ENCODE peak calls at places on chromosomes 5 and 9, in nine cellular contexts. Z is NB4; G is astrocyte of the spinal cord; O is fibroblast of lung; H is CD4-positive, alpha-beta T cell; Q is body of pancreas; X is GM23338; Y is GM13976; E is WTC11. I is an unnamed sample.

GRCh38 chr5:122099060-122099790 is 21.2 kb upstream of the LOX start:
- DNase-seq in Z (no peak), X (no peak), Q (no peak), G (peak), Y (no peak), H (no peak), E (no peak), O (peak), I (peak)

GRCh38 chr5:67192719-67193464 is 3.7 kb downstream of the CD180 start:
- DNase-seq in Y (no peak), G (no peak), Q (no peak), X (no peak), E (no peak), O (peak), Z (peak), H (no peak), I (no peak)

GRCh38 chr5:141656396-141656795 is 5.2 kb upstream of the FCHSD1 start:
- DNase-seq in X (no peak), Y (no peak), E (no peak), G (no peak), Z (no peak), Q (no peak), H (no peak), O (no peak), I (no peak)

GRCh38 chr9:29230931-29231330 is 1657.7 kb upstream of the C9orf72 start:
- DNase-seq in O (no peak), Y (no peak), Q (no peak), X (no peak), Z (no peak), H (no peak), E (no peak), G (no peak), I (no peak)

GRCh38 chr5:2299388-2300220 is 416.9 kb upstream of the IRX4 start:
- DNase-seq in X (no peak), Z (no peak), E (peak), O (no peak), G (no peak), Y (no peak), H (no peak), Q (no peak), I (no peak)

GRCh38 chr5:110354896-110355295 is 371.6 kb downstream of the TMEM232 start:
- DNase-seq in Z (no peak), Y (no peak), G (no peak), Q (no peak), H (no peak), X (no peak), O (no peak), E (no peak), I (no peak)

GRCh38 chr5:93995126-93995621 is 253.8 kb upstream of the POU5F2 start:
- DNase-seq in E (no peak), G (peak), H (no peak), Q (no peak), Y (no peak), X (no peak), Z (no peak), O (peak), I (peak)

GRCh38 chr5:176739461-176740051 is 70.8 kb upstream of the UNC5A start:
- DNase-seq in Q (no peak), Y (no peak), G (no peak), Z (no peak), E (no peak), H (no peak), O (no peak), X (peak), I (no peak)

GRCh38 chr9:135335691-135336181 is 143.8 kb upstream of the PPP1R26 start:
- DNase-seq in X (no peak), Y (no peak), G (no peak), Q (no peak), Z (no peak), H (no peak), O (no peak), E (peak), I (no peak)

GRCh38 chr5:135426102-135427082 is 20.8 kb downstream of the DCANP1 start:
- DNase-seq in Y (peak), H (no peak), Q (no peak), Z (peak), O (peak), G (peak), X (peak), E (no peak), I (peak)

GRCh38 chr5:93359296-93359957 is 221.6 kb downstream of the NR2F1-AS1 start:
- DNase-seq in O (peak), E (no peak), X (no peak), Q (peak), G (peak), Y (no peak), H (no peak), Z (no peak), I (peak)

GRCh38 chr9:3916420-3916819 is 383.4 kb downstream of the GLIS3 start:
- DNase-seq in O (no peak), Y (no peak), H (no peak), Q (no peak), G (no peak), E (no peak), X (no peak), Z (no peak), I (no peak)

GRCh38 chr5:131563434-131564228 is 71.4 kb downstream of the RAPGEF6 start:
- DNase-seq in Q (no peak), O (no peak), X (peak), G (no peak), Z (peak), H (no peak), E (no peak), Y (no peak), I (no peak)

GRCh38 chr9:75186767-75187380 is 98.6 kb downstream of the OSTF1 start:
- DNase-seq in E (no peak), X (peak), H (no peak), Q (no peak), G (peak), Y (peak), Z (peak), O (peak), I (peak)

GRCh38 chr9:105643795-105644194 is 18.5 kb upstream of the TAL2 start:
- DNase-seq in Q (no peak), X (no peak), O (no peak), E (no peak), Y (no peak), G (no peak), Z (no peak), H (no peak), I (no peak)

GRCh38 chr9:87678650-87679355 is 47.1 kb upstream of the CTSL start:
- DNase-seq in G (peak), Y (peak), Q (peak), H (peak), E (peak), X (peak), O (peak), Z (peak), I (peak)

GRCh38 chr9:93020785-93021670 is 37.5 kb upstream of the SUSD3 start:
- DNase-seq in Q (no peak), Y (no peak), H (peak), Z (peak), E (no peak), O (no peak), G (peak), X (no peak), I (no peak)

GRCh38 chr5:163509288-163510040 is 4.0 kb downstream of the MAT2B start:
- DNase-seq in O (peak), X (peak), Q (no peak), E (no peak), Y (no peak), G (peak), Z (no peak), H (no peak), I (peak)

GRCh38 chr5:150505816-150506215 is 2.1 kb upstream of the NDST1 start:
- DNase-seq in O (no peak), X (no peak), G (no peak), Z (no peak), Y (no peak), E (no peak), H (no peak), Q (no peak), I (no peak)

GRCh38 chr5:61228691-61229280 is 66.5 kb upstream of the SMIM15 start:
- DNase-seq in G (peak), Q (peak), H (no peak), X (no peak), Z (peak), O (peak), Y (peak), E (no peak), I (no peak)

GRCh38 chr5:139253115-139253514 is 40.4 kb upstream of the MATR3 start:
- DNase-seq in E (no peak), X (no peak), H (no peak), Z (no peak), Y (no peak), G (no peak), Q (no peak), O (no peak), I (no peak)

GRCh38 chr5:71569748-71570509 is 17.2 kb upstream of the MCCC2 start:
- DNase-seq in Y (no peak), O (no peak), G (no peak), Q (no peak), H (no peak), Z (no peak), X (no peak), E (no peak), I (no peak)

GRCh38 chr9:34493972-34494535 is 28.7 kb downstream of the ENHO start:
- DNase-seq in X (peak), Z (peak), E (peak), Y (no peak), Q (peak), H (peak), G (peak), O (peak), I (peak)

GRCh38 chr5:14429102-14429501 is 152.5 kb upstream of the OTULINL start:
- DNase-seq in H (no peak), Z (no peak), Y (no peak), X (no peak), G (no peak), E (no peak), Q (no peak), O (no peak), I (no peak)

GRCh38 chr5:93741136-93741811 is at the start of gene POU5F2:
- DNase-seq in O (no peak), G (no peak), Y (no peak), Z (no peak), X (peak), E (peak), H (no peak), Q (no peak), I (no peak)

GRCh38 chr5:177473461-177473991 is at the start of gene DBN1:
- DNase-seq in Z (peak), E (peak), H (no peak), Q (peak), X (peak), O (no peak), G (peak), Y (peak), I (no peak)

GRCh38 chr5:53069626-53070025 is 39.9 kb downstream of the MOCS2 start:
- DNase-seq in G (peak), E (no peak), H (no peak), X (no peak), Q (no peak), Z (no peak), O (peak), Y (no peak), I (peak)

GRCh38 chr5:79771387-79771786 is 81.8 kb downstream of the CMYA5 start:
- DNase-seq in Y (no peak), H (no peak), X (no peak), Z (no peak), G (peak), Q (no peak), O (peak), E (no peak), I (peak)

GRCh38 chr5:28750236-28750635 is 1711.8 kb upstream of the CDH9 start:
- DNase-seq in E (no peak), Z (no peak), Y (no peak), Q (no peak), H (no peak), O (no peak), X (no peak), G (peak), I (no peak)

GRCh38 chr5:141757402-141757801 is 75.4 kb upstream of the ARAP3 start:
- DNase-seq in Z (no peak), H (no peak), O (peak), X (peak), E (peak), Y (no peak), G (no peak), Q (peak), I (peak)

GRCh38 chr5:95007953-95008596 is 276.8 kb downstream of the MCTP1 start:
- DNase-seq in Y (no peak), E (no peak), G (no peak), Z (no peak), O (no peak), H (no peak), X (no peak), Q (no peak), I (no peak)

GRCh38 chr9:38062498-38063362 is 6.3 kb downstream of the SHB start:
- DNase-seq in G (peak), X (no peak), Z (no peak), H (no peak), Y (no peak), E (no peak), Q (no peak), O (peak), I (peak)

GRCh38 chr9:93297659-93298497 is 113.9 kb downstream of the WNK2 start:
- DNase-seq in E (peak), Y (peak), Z (no peak), Q (peak), O (no peak), H (no peak), G (no peak), X (peak), I (no peak)

GRCh38 chr9:124754289-124754688 is 16.8 kb downstream of the NR6A1 start:
- DNase-seq in Q (no peak), E (no peak), G (peak), Z (peak), O (peak), Y (no peak), X (no peak), H (no peak), I (peak)
- TF ChIP-seq CTCF in Q (peak), E (no peak), G (peak), Z (peak), O (peak), Y (peak), X (peak), H (no peak), I (peak)

GRCh38 chr5:158722940-158723339 is 376.8 kb downstream of the EBF1 start:
- DNase-seq in E (peak), Y (no peak), H (no peak), Q (no peak), Z (peak), O (no peak), G (no peak), X (peak), I (no peak)

GRCh38 chr5:158727771-158728311 is 371.9 kb downstream of the EBF1 start:
- DNase-seq in Z (no peak), X (no peak), G (no peak), H (no peak), Y (no peak), Q (peak), E (no peak), O (no peak), I (no peak)

GRCh38 chr5:158727108-158727507 is 372.6 kb downstream of the EBF1 start:
- DNase-seq in Y (no peak), E (no peak), X (no peak), Z (no peak), G (no peak), H (no peak), O (no peak), Q (no peak), I (no peak)

GRCh38 chr5:158720316-158720715 is 379.4 kb downstream of the EBF1 start:
- DNase-seq in Z (no peak), G (no peak), O (no peak), Y (no peak), H (no peak), Q (no peak), X (no peak), E (no peak), I (no peak)

DNA sequence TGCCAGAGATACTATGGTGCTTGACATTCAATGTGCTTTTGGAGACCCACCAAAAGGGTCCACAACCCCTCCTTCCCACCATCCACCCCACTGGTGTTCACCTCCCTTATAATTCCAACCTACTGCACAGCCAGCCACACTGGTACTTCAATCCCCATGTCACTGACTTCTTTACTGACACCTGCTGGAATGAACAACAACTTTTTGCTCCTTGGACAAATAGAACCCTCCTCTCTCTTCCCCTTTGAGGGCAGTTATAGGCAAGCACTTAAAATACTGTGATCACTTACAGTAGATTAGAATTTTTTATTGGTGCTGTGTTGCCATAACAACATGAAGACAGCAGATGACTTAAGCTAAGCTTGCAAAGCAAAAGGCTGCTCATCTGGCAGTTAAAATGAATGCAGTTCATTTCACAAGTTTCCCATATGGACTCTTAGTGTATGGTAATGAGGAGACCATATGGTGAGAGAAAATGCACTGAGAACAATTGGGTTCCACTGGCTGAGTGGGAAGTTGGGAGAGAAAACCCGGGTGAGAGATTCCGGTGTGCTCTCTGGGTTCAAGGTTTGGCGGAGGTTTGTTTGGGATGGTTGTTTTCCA is 374.4 kb downstream of the EBF1 start:
- DNase-seq in O (peak), G (no peak), X (no peak), Q (no peak), E (no peak), Y (no peak), Z (peak), H (no peak), I (no peak)
- TF ChIP-seq CTCF in O (no peak), G (no peak), X (peak), Q (no peak), E (no peak), Y (peak), Z (no peak), H (no peak), I (no peak)

GRCh38 chr5:157306690-157307089 is 40.8 kb downstream of the CYFIP2 start:
- DNase-seq in G (no peak), E (no peak), O (no peak), Q (no peak), Y (no peak), Z (no peak), H (peak), X (no peak), I (no peak)

GRCh38 chr5:157306092-157306491 is 40.2 kb downstream of the CYFIP2 start:
- DNase-seq in E (no peak), Z (no peak), Q (no peak), H (no peak), O (no peak), G (no peak), Y (no peak), X (no peak), I (no peak)

GRCh38 chr5:157311595-157311994 is 45.7 kb downstream of the CYFIP2 start:
- DNase-seq in X (no peak), Y (no peak), Z (no peak), Q (no peak), O (no peak), E (no peak), G (no peak), H (no peak), I (no peak)

GRCh38 chr5:157309796-157310195 is 43.9 kb downstream of the CYFIP2 start:
- DNase-seq in Q (no peak), X (peak), H (no peak), Y (no peak), G (peak), O (no peak), Z (no peak), E (no peak), I (no peak)

GRCh38 chr5:157308826-157309465 is 43.0 kb downstream of the CYFIP2 start:
- DNase-seq in H (peak), G (peak), Y (no peak), O (no peak), E (no peak), Q (no peak), Z (peak), X (peak), I (peak)
- TF ChIP-seq CTCF in H (peak), G (no peak), Y (no peak), O (no peak), E (no peak), Q (no peak), Z (no peak), X (no peak), I (peak)

DNA sequence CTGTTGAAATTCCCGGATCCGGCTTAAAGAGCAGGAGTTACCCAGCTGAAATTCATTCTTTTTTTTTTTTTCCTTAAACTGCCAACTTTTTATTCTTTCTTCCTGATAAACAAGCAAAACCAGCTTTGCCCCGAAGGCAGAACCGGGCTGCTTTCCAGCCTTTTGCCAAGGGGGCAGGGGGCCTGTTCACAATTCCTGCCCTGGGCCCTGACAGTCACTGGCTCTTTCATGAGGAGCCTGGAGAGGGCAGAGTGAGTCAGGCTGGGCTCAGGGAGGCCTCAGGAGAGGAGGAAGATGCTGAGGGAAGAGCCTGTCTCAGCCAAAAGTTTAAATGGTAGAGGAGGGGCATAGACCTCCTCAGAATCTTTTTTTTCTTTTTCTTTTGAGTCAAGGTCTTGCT is 4.8 kb downstream of the GLIPR2 start:
- DNase-seq in Y (no peak), Q (no peak), H (no peak), O (peak), Z (no peak), G (no peak), E (peak), X (peak), I (peak)
- TF ChIP-seq CTCF in Y (no peak), Q (peak), H (no peak), O (peak), Z (no peak), G (peak), E (no peak), X (peak), I (peak)

GRCh38 chr9:21965401-21965951 is 28.7 kb downstream of the CDKN2A start:
- DNase-seq in H (no peak), E (peak), Y (peak), Q (peak), Z (no peak), G (peak), X (peak), O (peak), I (peak)
- TF ChIP-seq CTCF in H (no peak), E (no peak), Y (peak), Q (peak), Z (no peak), G (peak), X (peak), O (peak), I (peak)

GRCh38 chr5:58460727-58461286 is 921 bp upstream of the PLK2 start:
- DNase-seq in E (peak), O (peak), H (peak), G (peak), Q (peak), X (peak), Z (peak), Y (peak), I (peak)

GRCh38 chr5:58458851-58459275 is 1.0 kb downstream of the PLK2 start:
- DNase-seq in Q (no peak), O (peak), X (peak), G (peak), E (no peak), H (no peak), Z (no peak), Y (no peak), I (no peak)

GRCh38 chr5:58462154-58462553 is 2.3 kb upstream of the PLK2 start:
- DNase-seq in Y (no peak), O (peak), H (no peak), G (no peak), Z (no peak), X (peak), Q (peak), E (no peak), I (no peak)

GRCh38 chr5:58459276-58459859 is 518 bp downstream of the PLK2 start:
- DNase-seq in E (peak), X (peak), O (peak), H (no peak), Z (no peak), Q (peak), Y (no peak), G (no peak), I (peak)

GRCh38 chr5:58459860-58460726 is at the start of gene PLK2:
- DNase-seq in Z (peak), Q (peak), H (peak), G (peak), O (peak), X (peak), E (peak), Y (peak), I (peak)
- TF ChIP-seq CTCF in Z (no peak), Q (peak), H (no peak), G (peak), O (peak), X (peak), E (no peak), Y (peak), I (no peak)

I was measured in HFFc6.